ENCODE peak calls at places on chromosomes 2 and 18, in seven cellular contexts. One of them, this sample, is unnamed.

GRCh38 chr2:11720752-11721151 is 25.7 kb upstream of the LPIN1 start:
- DNase-seq in body of pancreas: no peak
- DNase-seq in stomach: no peak
- DNase-seq in H7: no peak
- DNase-seq in effector memory CD4-positive, alpha-beta T cell: no peak
- DNase-seq in upper lobe of left lung: no peak
- DNase-seq in DND-41: no peak
- DNase-seq in this sample: no peak

GRCh38 chr18:62282188-62282629 is 42.9 kb upstream of the TNFRSF11A start:
- DNase-seq in body of pancreas: no peak
- DNase-seq in stomach: no peak
- DNase-seq in H7: no peak
- DNase-seq in effector memory CD4-positive, alpha-beta T cell: no peak
- DNase-seq in upper lobe of left lung: no peak
- DNase-seq in DND-41: no peak
- DNase-seq in this sample: no peak

GRCh38 chr2:3267869-3268704 is 109.5 kb downstream of the EIPR1 start:
- DNase-seq in body of pancreas: no peak
- DNase-seq in stomach: peak; percentile 13
- DNase-seq in H7: peak; percentile 35
- DNase-seq in effector memory CD4-positive, alpha-beta T cell: no peak
- DNase-seq in upper lobe of left lung: peak; percentile 68
- DNase-seq in DND-41: no peak
- DNase-seq in this sample: no peak

GRCh38 chr2:181152221-181152620 is 171.8 kb downstream of the UBE2E3 start:
- DNase-seq in body of pancreas: no peak
- DNase-seq in stomach: no peak
- DNase-seq in H7: no peak
- DNase-seq in effector memory CD4-positive, alpha-beta T cell: no peak
- DNase-seq in upper lobe of left lung: no peak
- DNase-seq in DND-41: no peak
- DNase-seq in this sample: no peak

GRCh38 chr2:164657129-164657528 is 35.8 kb upstream of the GRB14 start:
- DNase-seq in body of pancreas: no peak
- DNase-seq in stomach: no peak
- DNase-seq in H7: no peak
- DNase-seq in effector memory CD4-positive, alpha-beta T cell: no peak
- DNase-seq in upper lobe of left lung: no peak
- DNase-seq in DND-41: no peak
- DNase-seq in this sample: no peak

GRCh38 chr2:241009601-241010530 is 11.4 kb downstream of the SNED1 start:
- DNase-seq in body of pancreas: peak; percentile 70
- DNase-seq in stomach: peak; percentile 45
- DNase-seq in H7: peak; percentile 94
- DNase-seq in effector memory CD4-positive, alpha-beta T cell: no peak
- DNase-seq in upper lobe of left lung: peak; percentile 90
- DNase-seq in DND-41: peak; percentile 27
- DNase-seq in this sample: peak; percentile 65

GRCh38 chr2:54858021-54858681 is 134.7 kb downstream of the EML6 start:
- DNase-seq in body of pancreas: no peak
- DNase-seq in stomach: no peak
- DNase-seq in H7: no peak
- DNase-seq in effector memory CD4-positive, alpha-beta T cell: no peak
- DNase-seq in upper lobe of left lung: no peak
- DNase-seq in DND-41: no peak
- DNase-seq in this sample: no peak

GRCh38 chr18:79380816-79381806 is 14.6 kb upstream of the NFATC1 start:
- DNase-seq in body of pancreas: peak; percentile 67
- DNase-seq in stomach: peak; percentile 74
- DNase-seq in H7: peak; percentile 97
- DNase-seq in effector memory CD4-positive, alpha-beta T cell: peak; percentile 56
- DNase-seq in upper lobe of left lung: peak; percentile 61
- DNase-seq in DND-41: peak; percentile 68
- DNase-seq in this sample: no peak

GRCh38 chr2:85318222-85319182 is 9.3 kb downstream of the TGOLN2 start:
- DNase-seq in body of pancreas: no peak
- DNase-seq in stomach: no peak
- DNase-seq in H7: no peak
- DNase-seq in effector memory CD4-positive, alpha-beta T cell: no peak
- DNase-seq in upper lobe of left lung: no peak
- DNase-seq in DND-41: no peak
- DNase-seq in this sample: no peak

GRCh38 chr2:119430023-119430498 is 1.6 kb upstream of the TMEM37 start:
- DNase-seq in body of pancreas: no peak
- DNase-seq in stomach: no peak
- DNase-seq in H7: peak; percentile 20
- DNase-seq in effector memory CD4-positive, alpha-beta T cell: no peak
- DNase-seq in upper lobe of left lung: no peak
- DNase-seq in DND-41: no peak
- DNase-seq in this sample: no peak

GRCh38 chr2:74474899-74475298 is 2.4 kb upstream of the MRPL53 start:
- DNase-seq in body of pancreas: no peak
- DNase-seq in stomach: no peak
- DNase-seq in H7: peak; percentile 68
- DNase-seq in effector memory CD4-positive, alpha-beta T cell: no peak
- DNase-seq in upper lobe of left lung: no peak
- DNase-seq in DND-41: no peak
- DNase-seq in this sample: no peak

GRCh38 chr2:2057125-2057721 is 273.9 kb downstream of the MYT1L start:
- DNase-seq in body of pancreas: peak; percentile 43
- DNase-seq in stomach: peak; percentile 33
- DNase-seq in H7: no peak
- DNase-seq in effector memory CD4-positive, alpha-beta T cell: peak; percentile 25
- DNase-seq in upper lobe of left lung: no peak
- DNase-seq in DND-41: peak; percentile 79
- DNase-seq in this sample: peak; percentile 28

GRCh38 chr2:174633621-174633927 is 36.0 kb upstream of the WIPF1 start:
- DNase-seq in body of pancreas: no peak
- DNase-seq in stomach: no peak
- DNase-seq in H7: no peak
- DNase-seq in effector memory CD4-positive, alpha-beta T cell: no peak
- DNase-seq in upper lobe of left lung: no peak
- DNase-seq in DND-41: peak; percentile 39
- DNase-seq in this sample: no peak

GRCh38 chr2:28725021-28725711 is 26.5 kb upstream of the PPP1CB start:
- DNase-seq in body of pancreas: no peak
- DNase-seq in stomach: no peak
- DNase-seq in H7: no peak
- DNase-seq in effector memory CD4-positive, alpha-beta T cell: no peak
- DNase-seq in upper lobe of left lung: no peak
- DNase-seq in DND-41: no peak
- DNase-seq in this sample: no peak

GRCh38 chr2:113158884-113159553 is 14.8 kb upstream of the PSD4 start:
- DNase-seq in body of pancreas: no peak
- DNase-seq in stomach: no peak
- DNase-seq in H7: no peak
- DNase-seq in effector memory CD4-positive, alpha-beta T cell: no peak
- DNase-seq in upper lobe of left lung: no peak
- DNase-seq in DND-41: no peak
- DNase-seq in this sample: no peak

GRCh38 chr2:147352775-147353381 is 492.0 kb upstream of the ACVR2A start:
- DNase-seq in body of pancreas: no peak
- DNase-seq in stomach: no peak
- DNase-seq in H7: no peak
- DNase-seq in effector memory CD4-positive, alpha-beta T cell: no peak
- DNase-seq in upper lobe of left lung: no peak
- DNase-seq in DND-41: no peak
- DNase-seq in this sample: no peak

GRCh38 chr2:127174977-127175376 is 45.1 kb downstream of the CYP27C1 start:
- DNase-seq in body of pancreas: no peak
- DNase-seq in stomach: no peak
- DNase-seq in H7: peak; percentile 35
- DNase-seq in effector memory CD4-positive, alpha-beta T cell: no peak
- DNase-seq in upper lobe of left lung: no peak
- DNase-seq in DND-41: no peak
- DNase-seq in this sample: no peak

GRCh38 chr2:10659898-10660568 is 29.7 kb downstream of the NOL10 start:
- DNase-seq in body of pancreas: peak; percentile 27
- DNase-seq in stomach: peak; percentile 64
- DNase-seq in H7: peak; percentile 69
- DNase-seq in effector memory CD4-positive, alpha-beta T cell: peak; percentile 5
- DNase-seq in upper lobe of left lung: no peak
- DNase-seq in DND-41: peak; percentile 35
- DNase-seq in this sample: peak; percentile 23

DNA sequence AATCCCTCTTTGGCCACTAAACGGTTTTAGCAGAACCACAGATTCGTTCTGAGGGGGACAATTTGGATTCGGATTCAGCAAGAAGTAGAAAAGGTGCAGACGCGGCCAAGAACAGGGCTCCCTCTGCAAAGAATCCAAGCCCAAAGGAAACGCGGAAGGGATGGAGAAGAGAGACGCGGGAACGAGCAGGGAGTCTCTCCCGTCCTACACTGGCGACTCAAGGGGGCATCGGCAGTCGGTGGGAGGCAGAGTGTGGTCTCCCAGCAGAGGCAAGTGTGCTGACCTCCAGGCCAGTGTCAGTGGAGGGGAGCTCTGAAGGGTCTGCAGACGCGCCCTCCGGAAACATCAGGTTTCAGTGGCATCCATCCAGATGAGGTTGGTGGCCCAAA is 1.1 kb downstream of the TMEM163 start:
- DNase-seq in body of pancreas: no peak
- DNase-seq in stomach: no peak
- DNase-seq in H7: peak; percentile 59
- DNase-seq in effector memory CD4-positive, alpha-beta T cell: no peak
- DNase-seq in upper lobe of left lung: no peak
- DNase-seq in DND-41: no peak
- DNase-seq in this sample: no peak
- H3K27me3 ChIP-seq in body of pancreas: no peaks in the 10 kb centered on the region
- H3K27me3 ChIP-seq in stomach: no peaks in the 10 kb centered on the region
- H3K27me3 ChIP-seq in H7: peaks cover 55% of the 10 kb centered on the region
- H3K27me3 ChIP-seq in effector memory CD4-positive, alpha-beta T cell: peaks cover 17% of the 10 kb centered on the region
- H3K27me3 ChIP-seq in upper lobe of left lung: peaks cover 21% of the 10 kb centered on the region
- H3K27me3 ChIP-seq in DND-41: peaks cover 11% of the 10 kb centered on the region
- H3K27me3 ChIP-seq in this sample: peaks cover 64% of the 10 kb centered on the region

DNA sequence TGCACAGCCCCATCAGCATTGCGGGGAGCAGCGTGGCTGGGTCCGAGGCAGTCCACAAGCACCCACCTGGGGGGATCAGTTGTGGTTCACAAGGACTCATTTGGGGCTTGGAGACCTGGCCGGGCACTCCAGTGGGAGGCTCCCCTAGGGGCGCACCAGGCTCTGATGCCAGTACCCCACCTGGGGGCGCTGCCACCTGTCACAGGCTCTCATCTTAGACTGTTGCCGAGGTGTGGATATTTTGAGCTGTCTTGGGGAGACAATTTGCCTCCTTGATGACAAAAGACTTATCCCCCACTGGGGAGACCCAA is 3.0 kb downstream of the ADRA2B start:
- DNase-seq in body of pancreas: no peak
- DNase-seq in stomach: no peak
- DNase-seq in H7: peak; percentile 87
- DNase-seq in effector memory CD4-positive, alpha-beta T cell: no peak
- DNase-seq in upper lobe of left lung: no peak
- DNase-seq in DND-41: no peak
- DNase-seq in this sample: no peak
- H3K27me3 ChIP-seq in body of pancreas: peaks cover 5% of the 10 kb centered on the region
- H3K27me3 ChIP-seq in stomach: peaks cover 5% of the 10 kb centered on the region
- H3K27me3 ChIP-seq in H7: peaks cover 29% of the 10 kb centered on the region
- H3K27me3 ChIP-seq in effector memory CD4-positive, alpha-beta T cell: no peaks in the 10 kb centered on the region
- H3K27me3 ChIP-seq in upper lobe of left lung: peaks cover 17% of the 10 kb centered on the region
- H3K27me3 ChIP-seq in DND-41: no peaks in the 10 kb centered on the region
- H3K27me3 ChIP-seq in this sample: peaks cover 28% of the 10 kb centered on the region

DNA sequence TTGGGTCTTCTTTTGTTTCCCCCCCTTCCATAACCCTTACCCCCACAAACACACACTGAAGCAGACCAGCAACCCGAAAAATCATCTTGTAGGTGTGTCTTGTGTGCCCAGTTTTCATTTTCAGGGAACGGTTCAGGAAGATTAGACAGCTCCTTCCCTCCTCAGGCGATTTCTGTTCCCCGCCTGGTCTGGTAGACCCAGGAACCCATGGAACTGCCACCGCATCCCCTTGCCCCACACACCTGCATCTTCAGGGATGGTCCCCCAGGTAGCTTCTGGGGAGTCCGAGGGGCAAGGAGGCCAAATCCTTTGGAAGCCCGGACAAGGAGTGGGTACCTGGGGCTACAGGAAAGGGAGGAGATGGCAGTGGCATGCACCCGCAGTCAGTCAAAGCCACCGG is 30.3 kb upstream of the ATP6V1B1 start:
- DNase-seq in body of pancreas: no peak
- DNase-seq in stomach: no peak
- DNase-seq in H7: no peak
- DNase-seq in effector memory CD4-positive, alpha-beta T cell: no peak
- DNase-seq in upper lobe of left lung: no peak
- DNase-seq in DND-41: no peak
- DNase-seq in this sample: no peak
- H3K27me3 ChIP-seq in body of pancreas: no peaks in the 10 kb centered on the region
- H3K27me3 ChIP-seq in stomach: peaks cover 30% of the 10 kb centered on the region
- H3K27me3 ChIP-seq in H7: peaks cover 100% of the 10 kb centered on the region
- H3K27me3 ChIP-seq in effector memory CD4-positive, alpha-beta T cell: peaks cover 69% of the 10 kb centered on the region
- H3K27me3 ChIP-seq in upper lobe of left lung: peaks cover 46% of the 10 kb centered on the region
- H3K27me3 ChIP-seq in DND-41: peaks cover 3% of the 10 kb centered on the region
- H3K27me3 ChIP-seq in this sample: peaks cover 38% of the 10 kb centered on the region

GRCh38 chr2:46966576-46966975 is 51.0 kb upstream of the MCFD2 start:
- DNase-seq in body of pancreas: no peak
- DNase-seq in stomach: no peak
- DNase-seq in H7: no peak
- DNase-seq in effector memory CD4-positive, alpha-beta T cell: no peak
- DNase-seq in upper lobe of left lung: no peak
- DNase-seq in DND-41: no peak
- DNase-seq in this sample: no peak

GRCh38 chr2:46963210-46963609 is 47.6 kb upstream of the MCFD2 start:
- DNase-seq in body of pancreas: no peak
- DNase-seq in stomach: no peak
- DNase-seq in H7: no peak
- DNase-seq in effector memory CD4-positive, alpha-beta T cell: no peak
- DNase-seq in upper lobe of left lung: no peak
- DNase-seq in DND-41: no peak
- DNase-seq in this sample: no peak

GRCh38 chr2:46964835-46965560 is 49.4 kb upstream of the MCFD2 start:
- DNase-seq in body of pancreas: no peak
- DNase-seq in stomach: no peak
- DNase-seq in H7: no peak
- DNase-seq in effector memory CD4-positive, alpha-beta T cell: no peak
- DNase-seq in upper lobe of left lung: no peak
- DNase-seq in DND-41: no peak
- DNase-seq in this sample: no peak

GRCh38 chr2:46962751-46963150 is 47.1 kb upstream of the MCFD2 start:
- DNase-seq in body of pancreas: no peak
- DNase-seq in stomach: no peak
- DNase-seq in H7: no peak
- DNase-seq in effector memory CD4-positive, alpha-beta T cell: no peak
- DNase-seq in upper lobe of left lung: no peak
- DNase-seq in DND-41: no peak
- DNase-seq in this sample: no peak

DNA sequence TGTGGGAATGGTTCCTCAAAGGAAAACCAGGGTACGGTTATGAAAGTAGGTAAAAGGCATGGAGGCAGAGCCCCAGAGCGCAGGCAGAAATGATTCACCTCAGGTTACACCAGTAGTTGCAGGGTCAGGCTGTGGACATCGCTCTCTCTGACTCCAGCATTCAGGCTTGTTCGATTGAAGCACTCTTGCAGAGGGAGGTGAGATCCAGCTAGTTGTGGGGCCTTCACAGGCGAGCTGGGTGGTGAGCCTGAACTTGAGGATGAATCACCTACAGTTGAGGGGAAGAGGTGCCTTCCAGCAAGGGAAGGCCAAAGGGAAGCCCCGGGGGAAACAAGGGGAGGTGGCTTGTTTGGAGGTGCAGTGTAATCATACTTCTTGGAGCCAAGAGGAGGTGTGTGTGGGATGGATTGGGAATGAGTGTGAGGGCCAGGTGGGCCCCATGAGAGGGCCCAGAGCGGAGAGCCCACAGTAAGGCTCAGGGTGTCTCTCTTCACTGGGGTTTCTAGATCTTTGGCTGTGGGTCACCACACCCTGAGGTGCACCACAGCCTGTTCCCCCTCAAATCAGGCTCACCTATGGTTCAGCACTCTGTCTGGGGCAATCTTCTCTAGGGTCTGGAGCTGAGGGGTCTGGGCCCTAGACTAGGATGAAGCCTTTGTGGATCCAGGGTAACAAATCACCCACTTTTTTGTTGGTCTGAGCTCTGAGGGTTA is 48.5 kb upstream of the MCFD2 start:
- DNase-seq in body of pancreas: no peak
- DNase-seq in stomach: no peak
- DNase-seq in H7: no peak
- DNase-seq in effector memory CD4-positive, alpha-beta T cell: no peak
- DNase-seq in upper lobe of left lung: no peak
- DNase-seq in DND-41: no peak
- DNase-seq in this sample: no peak
- H3K27me3 ChIP-seq in body of pancreas: no peaks in the 10 kb centered on the region
- H3K27me3 ChIP-seq in stomach: no peaks in the 10 kb centered on the region
- H3K27me3 ChIP-seq in H7: no peaks in the 10 kb centered on the region
- H3K27me3 ChIP-seq in effector memory CD4-positive, alpha-beta T cell: no peaks in the 10 kb centered on the region
- H3K27me3 ChIP-seq in upper lobe of left lung: no peaks in the 10 kb centered on the region
- H3K27me3 ChIP-seq in DND-41: no peaks in the 10 kb centered on the region
- H3K27me3 ChIP-seq in this sample: no peaks in the 10 kb centered on the region